ENCODE peak calls at places on chromosomes 6 and 20, in six cellular contexts. One of them, this sample, is unnamed.
A peak's percentile ranks its signal among the peaks of the same experiment; 100 is the strongest.

GRCh38 chr20:46482864-46483263 is 30.5 kb downstream of the ZNF334 start:
- DNase-seq in H9: no peak
- DNase-seq in H1: no peak
- DNase-seq in IMR-90: no peak
- DNase-seq in neuronal stem cell: no peak
- DNase-seq in trophoblast cell: no peak
- DNase-seq in this sample: no peak

GRCh38 chr6:47094351-47094925 is 52.3 kb upstream of the ADGRF1 start:
- DNase-seq in H9: no peak
- DNase-seq in IMR-90: peak; percentile 13
- DNase-seq in trophoblast cell: peak; percentile 73
- DNase-seq in neuronal stem cell: no peak
- DNase-seq in H1: no peak
- DNase-seq in this sample: no peak

GRCh38 chr6:142913511-142914047 is 31.4 kb downstream of the HIVEP2 start:
- DNase-seq in H9: no peak
- DNase-seq in trophoblast cell: peak; percentile 26
- DNase-seq in neuronal stem cell: no peak
- DNase-seq in H1: no peak
- DNase-seq in IMR-90: no peak
- DNase-seq in this sample: no peak

GRCh38 chr6:35327349-35328027 is 14.9 kb upstream of the PPARD start:
- DNase-seq in H9: peak; percentile 79
- DNase-seq in IMR-90: peak; percentile 55
- DNase-seq in H1: no peak
- DNase-seq in trophoblast cell: peak; percentile 65
- DNase-seq in neuronal stem cell: no peak
- DNase-seq in this sample: peak; percentile 62

GRCh38 chr6:169808608-169808967 is 57.2 kb downstream of the ERMARD start:
- DNase-seq in neuronal stem cell: no peak
- DNase-seq in IMR-90: no peak
- DNase-seq in trophoblast cell: no peak
- DNase-seq in H9: peak; percentile 11
- DNase-seq in H1: no peak
- DNase-seq in this sample: no peak

GRCh38 chr6:9467746-9468145 is 947.1 kb downstream of the TFAP2A start:
- DNase-seq in trophoblast cell: no peak
- DNase-seq in IMR-90: peak; percentile 67
- DNase-seq in neuronal stem cell: no peak
- DNase-seq in H9: no peak
- DNase-seq in H1: no peak
- DNase-seq in this sample: peak; percentile 83

GRCh38 chr6:35973670-35974222 is 50.7 kb downstream of the SLC26A8 start:
- DNase-seq in IMR-90: no peak
- DNase-seq in neuronal stem cell: no peak
- DNase-seq in H9: no peak
- DNase-seq in trophoblast cell: peak; percentile 78
- DNase-seq in H1: no peak
- DNase-seq in this sample: peak; percentile 6

GRCh38 chr6:84453499-84453898 is 226.1 kb upstream of the CEP162 start:
- DNase-seq in H9: no peak
- DNase-seq in neuronal stem cell: no peak
- DNase-seq in trophoblast cell: no peak
- DNase-seq in H1: no peak
- DNase-seq in IMR-90: no peak
- DNase-seq in this sample: no peak

GRCh38 chr6:134875367-134875766 is 74.5 kb downstream of the ALDH8A1 start:
- DNase-seq in neuronal stem cell: no peak
- DNase-seq in trophoblast cell: no peak
- DNase-seq in IMR-90: peak; percentile 35
- DNase-seq in H1: no peak
- DNase-seq in H9: no peak
- DNase-seq in this sample: no peak

GRCh38 chr6:30844118-30844535 is 40.2 kb upstream of the DDR1 start:
- DNase-seq in H1: no peak
- DNase-seq in IMR-90: peak; percentile 53
- DNase-seq in H9: peak; percentile 79
- DNase-seq in trophoblast cell: peak; percentile 76
- DNase-seq in neuronal stem cell: peak; percentile 43
- DNase-seq in this sample: peak; percentile 56

GRCh38 chr20:54585222-54585621 is 109.8 kb downstream of the DOK5 start:
- DNase-seq in H1: no peak
- DNase-seq in H9: no peak
- DNase-seq in trophoblast cell: no peak
- DNase-seq in neuronal stem cell: no peak
- DNase-seq in IMR-90: no peak
- DNase-seq in this sample: no peak

GRCh38 chr6:143140767-143141166 is 80.1 kb downstream of the AIG1 start:
- DNase-seq in H1: no peak
- DNase-seq in neuronal stem cell: no peak
- DNase-seq in IMR-90: no peak
- DNase-seq in H9: no peak
- DNase-seq in trophoblast cell: no peak
- DNase-seq in this sample: no peak

GRCh38 chr6:103273048-103273447 is 1586.7 kb downstream of the HACE1 start:
- DNase-seq in H9: no peak
- DNase-seq in neuronal stem cell: peak; percentile 3
- DNase-seq in IMR-90: no peak
- DNase-seq in trophoblast cell: no peak
- DNase-seq in H1: no peak
- DNase-seq in this sample: peak; percentile 15

GRCh38 chr6:39950125-39950720 is 16.0 kb upstream of the MOCS1 start:
- DNase-seq in H9: no peak
- DNase-seq in neuronal stem cell: no peak
- DNase-seq in trophoblast cell: no peak
- DNase-seq in H1: no peak
- DNase-seq in IMR-90: no peak
- DNase-seq in this sample: no peak

GRCh38 chr20:24502184-24502583 is 32.8 kb downstream of the SYNDIG1 start:
- DNase-seq in trophoblast cell: no peak
- DNase-seq in H9: peak; percentile 10
- DNase-seq in H1: no peak
- DNase-seq in neuronal stem cell: no peak
- DNase-seq in IMR-90: peak; percentile 59
- DNase-seq in this sample: peak; percentile 16

GRCh38 chr20:4966826-4967751 is 34.2 kb downstream of the SLC23A2 start:
- DNase-seq in trophoblast cell: no peak
- DNase-seq in neuronal stem cell: no peak
- DNase-seq in H1: no peak
- DNase-seq in IMR-90: peak; percentile 67
- DNase-seq in H9: no peak
- DNase-seq in this sample: peak; percentile 50

GRCh38 chr6:165632194-165632593 is 30.8 kb downstream of the PDE10A start:
- DNase-seq in H9: no peak
- DNase-seq in trophoblast cell: peak; percentile 92
- DNase-seq in neuronal stem cell: no peak
- DNase-seq in H1: no peak
- DNase-seq in IMR-90: peak; percentile 40
- DNase-seq in this sample: peak; percentile 36

GRCh38 chr6:103000686-103001085 is 1607.2 kb downstream of the GRIK2 start:
- DNase-seq in trophoblast cell: no peak
- DNase-seq in neuronal stem cell: no peak
- DNase-seq in H9: no peak
- DNase-seq in IMR-90: no peak
- DNase-seq in H1: no peak
- DNase-seq in this sample: no peak

GRCh38 chr6:69584913-69585729 is 211.7 kb downstream of the LMBRD1 start:
- DNase-seq in IMR-90: no peak
- DNase-seq in neuronal stem cell: no peak
- DNase-seq in trophoblast cell: no peak
- DNase-seq in H1: no peak
- DNase-seq in H9: no peak
- DNase-seq in this sample: peak; percentile 94

GRCh38 chr20:53660078-53660909 is 66.7 kb upstream of the ZNF217 start:
- DNase-seq in neuronal stem cell: no peak
- DNase-seq in H1: no peak
- DNase-seq in H9: peak; percentile 37
- DNase-seq in trophoblast cell: no peak
- DNase-seq in IMR-90: peak; percentile 17
- DNase-seq in this sample: peak; percentile 24

GRCh38 chr6:5303711-5304110 is 42.4 kb downstream of the FARS2 start:
- DNase-seq in IMR-90: no peak
- DNase-seq in H1: no peak
- DNase-seq in trophoblast cell: no peak
- DNase-seq in H9: no peak
- DNase-seq in neuronal stem cell: no peak
- DNase-seq in this sample: no peak

GRCh38 chr20:62356143-62356947 is 10.8 kb downstream of the LAMA5 start:
- DNase-seq in H1: no peak
- DNase-seq in trophoblast cell: no peak
- DNase-seq in IMR-90: no peak
- DNase-seq in neuronal stem cell: no peak
- DNase-seq in H9: no peak
- DNase-seq in this sample: no peak

GRCh38 chr6:14665827-14666724 is 548.5 kb downstream of the CD83 start:
- DNase-seq in H9: no peak
- DNase-seq in neuronal stem cell: no peak
- DNase-seq in trophoblast cell: peak; percentile 89
- DNase-seq in H1: no peak
- DNase-seq in IMR-90: peak; percentile 100
- DNase-seq in this sample: peak; percentile 99

GRCh38 chr6:125974214-125974866 is 12.0 kb upstream of the TRMT11 start:
- DNase-seq in neuronal stem cell: no peak
- DNase-seq in H9: no peak
- DNase-seq in trophoblast cell: no peak
- DNase-seq in IMR-90: peak; percentile 68
- DNase-seq in H1: no peak
- DNase-seq in this sample: peak; percentile 69

GRCh38 chr6:136539967-136540366 is 10.3 kb downstream of the MAP7 start:
- DNase-seq in H1: no peak
- DNase-seq in IMR-90: no peak
- DNase-seq in trophoblast cell: no peak
- DNase-seq in neuronal stem cell: no peak
- DNase-seq in H9: no peak
- DNase-seq in this sample: no peak

GRCh38 chr6:112061605-112062004 is 7.7 kb downstream of the CCN6 start:
- DNase-seq in neuronal stem cell: no peak
- DNase-seq in IMR-90: peak; percentile 70
- DNase-seq in H1: no peak
- DNase-seq in trophoblast cell: no peak
- DNase-seq in H9: no peak
- DNase-seq in this sample: no peak

GRCh38 chr6:134398453-134398852 is 80.5 kb upstream of the SGK1 start:
- DNase-seq in H9: no peak
- DNase-seq in neuronal stem cell: no peak
- DNase-seq in trophoblast cell: peak; percentile 24
- DNase-seq in IMR-90: no peak
- DNase-seq in H1: no peak
- DNase-seq in this sample: no peak

GRCh38 chr6:35919085-35919826 is 1.6 kb downstream of the SRPK1 start:
- DNase-seq in trophoblast cell: no peak
- DNase-seq in IMR-90: peak; percentile 57
- DNase-seq in H9: no peak
- DNase-seq in H1: no peak
- DNase-seq in neuronal stem cell: no peak
- DNase-seq in this sample: peak; percentile 80

DNA sequence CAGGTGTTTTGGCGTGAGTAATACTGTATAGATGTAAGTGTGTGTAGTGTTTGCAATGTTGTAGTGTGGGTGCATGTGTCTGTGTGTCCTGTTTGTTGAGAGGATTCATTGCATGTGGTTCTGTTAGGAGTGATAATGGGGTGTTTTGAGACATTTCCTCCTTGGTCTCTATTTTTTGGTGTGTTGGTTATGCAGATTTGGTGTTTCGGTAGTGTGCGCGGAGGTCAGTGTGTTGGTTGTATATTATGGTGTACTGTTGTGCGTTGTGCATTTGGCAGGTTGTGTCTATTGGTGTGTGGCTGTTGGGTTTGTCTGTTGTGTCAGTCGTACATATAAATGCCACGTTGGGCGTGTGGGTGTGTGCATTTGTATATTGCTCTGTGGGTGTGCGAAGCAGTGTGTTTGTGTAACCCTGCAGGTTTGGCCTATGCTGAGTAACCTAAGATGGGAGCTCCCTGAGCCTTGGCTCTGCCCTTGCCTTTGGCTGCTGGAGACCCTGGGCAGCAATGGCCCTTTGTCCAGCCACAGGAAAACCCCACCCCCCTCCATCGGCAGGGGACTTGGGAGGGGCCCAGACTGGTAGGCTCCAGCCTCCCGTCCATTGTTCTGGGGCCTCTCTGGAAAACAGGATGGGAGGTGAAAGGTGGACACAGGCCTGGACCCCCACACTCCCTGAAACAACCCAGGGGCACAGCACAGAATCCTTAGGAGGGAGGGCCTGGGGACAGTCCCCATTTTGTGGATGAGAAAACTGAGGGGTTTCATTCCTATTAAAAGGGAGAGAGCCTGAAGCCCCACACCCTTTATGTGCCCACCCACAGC is 10.3 kb upstream of the ID1 start:
- DNase-seq in H9: peak; percentile 90
- DNase-seq in H1: no peak
- DNase-seq in IMR-90: no peak
- DNase-seq in trophoblast cell: no peak
- DNase-seq in neuronal stem cell: no peak
- DNase-seq in this sample: no peak
- H2AK5ac ChIP-seq in H9: no peak overlapping the region
- H2AK5ac ChIP-seq in H1: peak overlapping the region; percentile 100
- H2AK5ac ChIP-seq in IMR-90: peak overlapping the region; percentile 38
- H2AK5ac ChIP-seq in trophoblast cell: peak overlapping the region; percentile 92
- H2AK5ac ChIP-seq in neuronal stem cell: peak overlapping the region; percentile 22
- H2AK5ac ChIP-seq in this sample: peak overlapping the region; percentile 12

GRCh38 chr6:154292855-154293519 is 63.6 kb downstream of the IPCEF1 start:
- DNase-seq in H1: no peak
- DNase-seq in H9: no peak
- DNase-seq in trophoblast cell: no peak
- DNase-seq in neuronal stem cell: no peak
- DNase-seq in IMR-90: peak; percentile 92
- DNase-seq in this sample: peak; percentile 90
- H2AFZ ChIP-seq in H1: no peak overlapping the region
- H2AFZ ChIP-seq in H9: no peak overlapping the region
- H2AFZ ChIP-seq in trophoblast cell: no peak overlapping the region
- H2AFZ ChIP-seq in neuronal stem cell: peak overlapping the region; percentile 42
- H2AFZ ChIP-seq in IMR-90: no peak overlapping the region
- H2AFZ ChIP-seq in this sample: no peak overlapping the region

GRCh38 chr20:63356931-63357879 is 3.9 kb downstream of the CHRNA4 start:
- DNase-seq in H1: no peak
- DNase-seq in IMR-90: no peak
- DNase-seq in neuronal stem cell: no peak
- DNase-seq in trophoblast cell: no peak
- DNase-seq in H9: no peak
- DNase-seq in this sample: no peak
- H3K9me3 ChIP-seq in H1: no peaks in the 10 kb centered on the region
- H3K9me3 ChIP-seq in IMR-90: no peaks in the 10 kb centered on the region
- H3K9me3 ChIP-seq in neuronal stem cell: no peaks in the 10 kb centered on the region
- H3K9me3 ChIP-seq in trophoblast cell: peaks cover 13% of the 10 kb centered on the region
- H3K9me3 ChIP-seq in H9: no peaks in the 10 kb centered on the region
- H3K9me3 ChIP-seq in this sample: no peaks in the 10 kb centered on the region

GRCh38 chr6:7959453-7959852 is 48.9 kb upstream of the TXNDC5 start:
- DNase-seq in IMR-90: no peak
- DNase-seq in H9: no peak
- DNase-seq in trophoblast cell: no peak
- DNase-seq in neuronal stem cell: no peak
- DNase-seq in H1: no peak
- DNase-seq in this sample: no peak

GRCh38 chr6:7958464-7958863 is 47.9 kb upstream of the TXNDC5 start:
- DNase-seq in IMR-90: no peak
- DNase-seq in H1: no peak
- DNase-seq in trophoblast cell: no peak
- DNase-seq in neuronal stem cell: no peak
- DNase-seq in H9: no peak
- DNase-seq in this sample: no peak

GRCh38 chr6:7960141-7960540 is 49.6 kb upstream of the TXNDC5 start:
- DNase-seq in H9: no peak
- DNase-seq in trophoblast cell: no peak
- DNase-seq in H1: no peak
- DNase-seq in neuronal stem cell: no peak
- DNase-seq in IMR-90: no peak
- DNase-seq in this sample: no peak

GRCh38 chr6:7960848-7961247 is 50.3 kb upstream of the TXNDC5 start:
- DNase-seq in trophoblast cell: no peak
- DNase-seq in neuronal stem cell: no peak
- DNase-seq in H9: no peak
- DNase-seq in H1: no peak
- DNase-seq in IMR-90: no peak
- DNase-seq in this sample: no peak
- H2AK5ac ChIP-seq in trophoblast cell: no peak overlapping the region
- H2AK5ac ChIP-seq in neuronal stem cell: no peak overlapping the region
- H2AK5ac ChIP-seq in H9: no peak overlapping the region
- H2AK5ac ChIP-seq in H1: no peak overlapping the region
- H2AK5ac ChIP-seq in IMR-90: no peak overlapping the region
- H2AK5ac ChIP-seq in this sample: no peak overlapping the region